ENCODE peak calls at places on chromosomes 5 and 9, in eight cellular contexts. L is stomach, P is heart left ventricle, S is HCT116, M is breast epithelium, I is tibial nerve, B is body of pancreas, U is uterus. H is an unnamed sample.
A peak's percentile ranks its signal among the peaks of the same experiment; 100 is the strongest.

GRCh38 chr9:135225619-135226228 is 138.3 kb downstream of the OLFM1 start:
- DNase-seq in M (no peak), S (no peak), I (no peak), L (no peak), B (peak; percentile 4), U (no peak), P (peak; percentile 15), H (no peak)

GRCh38 chr5:32814620-32815019 is 103.5 kb downstream of the NPR3 start:
- DNase-seq in S (no peak), U (no peak), P (no peak), I (no peak), B (no peak), L (no peak), M (no peak), H (no peak)

GRCh38 chr5:139776856-139777255 is 18.8 kb upstream of the PSD2 start:
- DNase-seq in M (no peak), U (no peak), P (no peak), S (no peak), L (no peak), I (no peak), B (no peak), H (no peak)

GRCh38 chr5:82164109-82164956 is 113.8 kb downstream of the RPS23 start:
- DNase-seq in S (no peak), U (no peak), P (no peak), I (no peak), M (no peak), L (no peak), B (no peak), H (no peak)

GRCh38 chr9:106862946-106863740 is at the start of gene ZNF462:
- DNase-seq in B (peak; percentile 40), S (no peak), P (peak; percentile 68), M (peak; percentile 41), I (peak; percentile 55), L (no peak), U (peak; percentile 73), H (peak; percentile 69)

GRCh38 chr5:111775224-111775623 is 18.2 kb upstream of the NREP start:
- DNase-seq in B (no peak), I (no peak), P (no peak), S (no peak), U (no peak), L (no peak), M (no peak), H (no peak)

GRCh38 chr5:17743580-17744435 is 109.5 kb downstream of the TAF11L14 start:
- DNase-seq in M (no peak), U (no peak), B (no peak), L (no peak), I (no peak), P (no peak), S (no peak), H (peak; percentile 62)

GRCh38 chr9:35618854-35619799 is 914 bp upstream of the CD72 start:
- DNase-seq in P (no peak), S (no peak), I (no peak), U (no peak), L (peak; percentile 40), M (no peak), B (no peak), H (peak; percentile 10)

GRCh38 chr9:98081477-98082219 is 25.1 kb downstream of the NANS start:
- DNase-seq in P (no peak), B (no peak), U (peak; percentile 39), S (no peak), L (peak; percentile 54), M (no peak), I (no peak), H (no peak)

GRCh38 chr5:16980983-16981382 is 44.9 kb upstream of the MYO10 start:
- DNase-seq in U (no peak), M (no peak), L (no peak), I (no peak), P (no peak), S (no peak), B (no peak), H (no peak)

GRCh38 chr5:110510146-110510545 is 216.3 kb downstream of the TMEM232 start:
- DNase-seq in M (no peak), I (no peak), P (no peak), S (no peak), L (no peak), B (no peak), U (no peak), H (no peak)

GRCh38 chr5:97560176-97560993 is 377.3 kb upstream of the RIOK2 start:
- DNase-seq in M (peak; percentile 19), S (no peak), I (no peak), B (no peak), U (no peak), L (no peak), P (no peak), H (no peak)

GRCh38 chr9:128274245-128274644 is 1.6 kb downstream of the GOLGA2 start:
- DNase-seq in M (no peak), I (no peak), P (no peak), S (no peak), B (no peak), L (no peak), U (no peak), H (no peak)

GRCh38 chr9:128276574-128277270 is 646 bp downstream of the SWI5 start:
- DNase-seq in L (no peak), P (no peak), M (peak; percentile 36), B (peak; percentile 28), S (no peak), I (peak; percentile 37), U (peak; percentile 55), H (peak; percentile 23)

GRCh38 chr9:128271512-128271911 is 4.3 kb downstream of the GOLGA2 start:
- DNase-seq in I (no peak), B (no peak), S (no peak), L (no peak), P (no peak), U (no peak), M (no peak), H (no peak)

GRCh38 chr9:128276008-128276573 is at the start of gene SWI5:
- DNase-seq in I (peak; percentile 100), P (peak; percentile 100), S (peak; percentile 98), B (peak; percentile 100), L (peak; percentile 100), M (peak; percentile 99), U (peak; percentile 100), H (peak; percentile 100)

DNA sequence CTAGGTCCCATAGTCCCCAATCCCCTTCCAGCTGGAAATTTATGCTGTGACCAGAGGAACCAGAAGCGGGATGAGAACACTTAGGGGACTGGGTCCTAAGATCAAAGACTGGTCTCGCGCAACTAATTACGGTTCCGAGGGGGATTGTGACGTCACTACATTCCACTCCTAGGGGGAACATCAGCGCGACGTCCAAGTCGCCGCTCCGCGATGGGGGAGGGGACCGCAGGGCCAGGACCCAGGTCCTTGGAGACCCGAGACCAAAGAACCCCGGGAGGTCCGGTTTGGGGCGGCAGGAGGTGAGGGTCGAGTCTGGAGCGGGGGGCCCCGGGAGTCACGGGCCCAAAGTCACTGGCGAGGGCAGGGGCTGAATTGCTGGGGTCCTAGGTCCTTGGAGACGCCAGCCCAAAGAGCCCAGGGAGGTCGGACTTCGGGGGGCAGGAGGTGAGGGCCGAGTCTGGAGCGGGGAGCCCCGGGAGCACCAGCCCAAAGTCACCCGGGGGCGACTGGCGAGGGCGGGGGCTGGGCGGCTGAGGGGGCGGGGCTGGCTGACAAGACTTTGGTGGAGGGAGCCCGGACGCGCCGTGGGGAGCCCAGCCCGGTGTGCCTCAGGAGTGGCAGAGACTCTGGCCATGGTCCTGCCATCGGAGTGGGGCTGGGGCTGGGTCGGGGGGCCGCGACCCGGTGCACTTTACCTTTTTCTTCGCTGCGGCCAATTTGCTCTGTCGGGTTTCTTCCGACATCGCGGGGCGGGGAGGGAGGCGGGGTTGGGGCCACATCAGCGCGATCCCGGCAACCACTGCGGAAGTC is at the start of gene GOLGA2:
- DNase-seq in L (no peak), P (peak; percentile 47), S (peak; percentile 24), M (peak; percentile 49), U (peak; percentile 46), I (peak; percentile 24), B (peak; percentile 37), H (peak; percentile 38)
- TF ChIP-seq POLR2A in L (no peak), P (no peak), S (no peak), M (no peak), U (no peak), I (no peak), B (no peak), H (no peak)

GRCh38 chr5:107704686-107705389 is 34.1 kb upstream of the EFNA5 start:
- DNase-seq in B (no peak), L (no peak), M (no peak), I (no peak), S (no peak), P (no peak), U (no peak), H (no peak)
- H3K4me3 ChIP-seq in B (no peak overlapping the region), L (no peak overlapping the region), M (peak overlapping the region; percentile 9), I (no peak overlapping the region), S (no peak overlapping the region), P (no peak overlapping the region), U (no peak overlapping the region), H (no peak overlapping the region)

DNA sequence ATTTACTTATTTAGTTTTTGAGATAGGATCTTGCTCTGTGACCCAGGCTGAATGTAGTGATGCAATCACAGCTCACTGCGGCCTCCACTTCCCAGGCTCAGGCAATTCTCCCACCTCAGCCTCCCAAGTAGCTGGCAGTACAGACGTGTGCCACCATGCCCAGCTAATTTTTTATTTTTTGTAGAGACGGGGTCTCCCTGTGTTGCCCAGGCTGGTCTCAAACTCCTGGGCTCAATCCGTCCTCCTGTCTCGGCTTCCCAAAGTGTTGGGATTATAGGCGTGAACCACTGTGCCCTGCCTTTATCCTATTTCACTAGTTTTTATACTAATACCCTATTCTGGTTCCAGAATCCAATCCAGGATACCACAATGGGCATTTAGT is 6.8 kb downstream of the RPS14 start:
- DNase-seq in U (no peak), I (no peak), L (no peak), M (no peak), S (no peak), B (no peak), P (no peak), H (no peak)
- H3K27ac ChIP-seq in U (no peak overlapping the region), I (no peak overlapping the region), L (no peak overlapping the region), M (no peak overlapping the region), S (peak overlapping the region; percentile 26), B (no peak overlapping the region), P (peak overlapping the region; percentile 72), H (no peak overlapping the region)

DNA sequence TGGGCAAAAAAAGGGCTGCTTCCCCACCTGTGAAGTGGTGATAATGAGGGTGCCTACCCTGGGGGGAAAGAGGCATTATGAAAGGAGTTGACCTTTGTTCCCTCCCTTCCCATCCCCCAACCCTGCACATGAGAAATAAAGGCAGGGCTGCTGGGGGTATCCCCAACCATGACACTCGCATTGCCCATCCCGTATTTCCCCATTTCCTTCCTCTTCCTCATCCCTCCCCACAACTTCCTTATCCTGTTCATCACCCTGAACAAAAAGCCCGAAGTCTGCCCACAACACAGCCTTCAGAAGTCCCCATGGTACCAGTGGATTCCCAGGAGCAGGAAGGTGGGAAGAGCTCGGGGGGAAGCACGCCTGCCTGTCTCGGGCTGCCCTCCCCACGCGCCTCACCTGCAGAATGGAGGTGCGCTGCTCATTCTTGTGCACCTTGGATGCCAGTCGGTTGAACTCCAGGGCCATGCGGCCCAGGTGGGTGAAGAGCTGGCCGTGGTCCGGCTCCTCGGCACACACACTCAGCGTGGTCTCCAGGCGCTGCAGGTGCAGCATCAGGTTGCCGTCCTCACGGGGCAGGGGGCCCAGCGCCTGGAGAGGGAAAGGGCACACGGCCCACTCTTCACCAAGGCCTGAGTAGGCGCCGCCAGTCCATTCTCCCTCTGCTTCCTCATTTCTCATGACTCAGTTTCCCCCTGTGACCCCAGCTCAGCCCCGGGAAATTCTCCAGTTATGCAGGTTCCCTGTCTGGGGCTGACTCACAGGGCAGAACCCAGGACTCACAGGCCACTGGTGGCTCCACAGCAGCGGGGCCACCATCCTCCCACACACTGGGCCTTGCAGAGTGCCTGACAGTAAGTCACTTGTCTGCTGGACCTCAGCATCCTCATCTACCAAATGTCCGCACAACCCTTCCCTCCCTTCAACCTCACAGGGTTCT is 24.2 kb downstream of the TNIP1 start:
- DNase-seq in U (no peak), B (no peak), M (no peak), L (no peak), S (no peak), P (peak; percentile 21), I (no peak), H (no peak)
- TF ChIP-seq POLR2A in U (no peak), B (no peak), M (no peak), L (no peak), S (no peak), P (no peak), I (no peak), H (no peak)